ENCODE peak calls at places on chromosomes 11 and 22, in seven cellular contexts. B, A, Y, K, L, C and V are unnamed samples.

GRCh38 chr22:27443315-27443714 is 358.2 kb downstream of the MN1 start:
- DNase-seq in Y (no peak), A (no peak), C (no peak), B (no peak), K (no peak), L (no peak), V (no peak)

GRCh38 chr11:81744336-81745116 is 989.1 kb downstream of the FAM181B start:
- DNase-seq in Y (no peak), L (no peak), C (no peak), B (no peak), A (no peak), K (no peak), V (no peak)

GRCh38 chr22:22111267-22111751 is 128.7 kb upstream of the TOP3B start:
- DNase-seq in K (peak; percentile 90), L (peak; percentile 47), C (peak; percentile 98), B (no peak), A (no peak), Y (no peak), V (no peak)

GRCh38 chr22:35809816-35810215 is 92.1 kb downstream of the APOL5 start:
- DNase-seq in C (no peak), Y (no peak), L (no peak), K (no peak), A (no peak), B (no peak), V (no peak)

GRCh38 chr11:69656536-69657455 is 15.8 kb downstream of the CCND1 start:
- DNase-seq in K (no peak), B (no peak), A (no peak), L (no peak), Y (no peak), C (peak; percentile 74), V (peak; percentile 48)

GRCh38 chr11:3840870-3841425 is at the start of gene RHOG:
- DNase-seq in Y (peak; percentile 90), B (peak; percentile 91), L (peak; percentile 82), C (peak; percentile 84), A (no peak), K (peak; percentile 76), V (peak; percentile 79)

GRCh38 chr11:106306942-106307341 is 229.5 kb downstream of the AASDHPPT start:
- DNase-seq in A (no peak), L (no peak), C (no peak), K (no peak), Y (no peak), B (no peak), V (no peak)

GRCh38 chr22:35634981-35635540 is 13.2 kb upstream of the APOL6 start:
- DNase-seq in L (peak; percentile 63), Y (no peak), K (peak; percentile 26), A (no peak), C (no peak), B (no peak), V (no peak)

GRCh38 chr22:49937758-49938564 is 19.5 kb downstream of the CRELD2 start:
- DNase-seq in L (no peak), Y (peak; percentile 68), K (no peak), C (no peak), B (no peak), A (no peak), V (no peak)

GRCh38 chr11:26134481-26135355 is 197.2 kb upstream of the ANO3 start:
- DNase-seq in C (peak; percentile 32), K (peak; percentile 20), B (no peak), Y (no peak), A (no peak), L (peak; percentile 72), V (no peak)

GRCh38 chr22:46980392-46980791 is 217.9 kb downstream of the TBC1D22A start:
- DNase-seq in K (no peak), B (no peak), L (no peak), C (no peak), Y (no peak), A (no peak), V (no peak)

GRCh38 chr11:43947815-43948214 is 5.4 kb downstream of the C11orf96 start:
- DNase-seq in Y (no peak), B (no peak), A (no peak), K (no peak), L (no peak), C (no peak), V (no peak)

GRCh38 chr11:122344281-122344680 is 228.3 kb upstream of the BLID start:
- DNase-seq in K (peak; percentile 99), C (peak; percentile 65), Y (no peak), A (no peak), L (no peak), B (no peak), V (no peak)

GRCh38 chr11:92653448-92653847 is 316.0 kb upstream of the MTNR1B start:
- DNase-seq in A (no peak), B (no peak), Y (no peak), L (no peak), C (no peak), K (no peak), V (no peak)

GRCh38 chr11:114479331-114479730 is 40.1 kb downstream of the REXO2 start:
- DNase-seq in A (no peak), Y (no peak), K (peak; percentile 2), C (peak; percentile 25), L (no peak), B (no peak), V (no peak)
- H3K4me1 ChIP-seq in A (no peaks in the 10 kb centered on the region), Y (no peaks in the 10 kb centered on the region), K (no peaks in the 10 kb centered on the region), C (peaks cover 7% of the 10 kb centered on the region), L (peaks cover 23% of the 10 kb centered on the region), B (no peaks in the 10 kb centered on the region), V (no peaks in the 10 kb centered on the region)

DNA sequence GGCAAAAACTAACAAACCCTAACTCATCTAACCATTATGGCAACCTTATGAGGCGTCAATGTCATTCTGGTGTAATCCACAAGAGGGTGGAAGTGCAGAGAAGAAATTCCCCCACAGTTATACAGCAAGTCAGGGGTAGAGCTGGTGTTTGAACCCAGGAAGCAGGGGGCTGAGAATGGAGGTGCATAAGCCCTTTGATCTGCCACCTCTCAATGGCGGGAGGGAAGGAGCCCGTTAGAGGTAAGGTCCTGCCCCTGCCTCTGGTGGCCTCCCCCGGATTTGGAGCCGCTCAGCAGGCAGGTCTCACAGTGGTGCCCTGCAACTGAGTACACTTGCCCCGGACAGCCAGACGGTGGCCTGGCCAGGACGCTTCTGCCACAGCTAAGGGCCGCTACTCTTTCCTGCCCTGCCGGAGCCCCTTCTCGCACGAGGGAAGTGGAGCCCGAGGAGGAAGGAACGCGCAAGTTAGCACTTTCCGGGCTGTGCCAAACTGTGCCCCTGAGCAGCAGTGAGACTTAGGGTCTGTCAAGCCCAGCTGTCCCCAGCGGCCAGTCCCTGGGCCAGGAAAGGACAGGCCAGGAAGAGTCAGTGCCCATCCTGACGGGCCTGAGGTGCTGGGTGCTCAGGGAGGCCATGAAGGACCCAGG is 1.1 kb downstream of the FXYD2 start:
- DNase-seq in Y (peak; percentile 24), K (no peak), C (no peak), A (no peak), B (peak; percentile 46), L (peak; percentile 21), V (no peak)
- H3K4me1 ChIP-seq in Y (peaks cover 33% of the 10 kb centered on the region), K (peaks cover 4% of the 10 kb centered on the region), C (peaks cover 20% of the 10 kb centered on the region), A (peaks cover 30% of the 10 kb centered on the region), B (peaks cover 65% of the 10 kb centered on the region), L (no peaks in the 10 kb centered on the region), V (no peaks in the 10 kb centered on the region)

GRCh38 chr22:37575490-37576003 is 4.3 kb downstream of the LGALS2 start:
- DNase-seq in B (no peak), C (no peak), A (peak; percentile 40), K (no peak), L (no peak), Y (no peak), V (no peak)
- H3K4me1 ChIP-seq in B (peaks cover 10% of the 10 kb centered on the region), C (no peaks in the 10 kb centered on the region), A (peaks cover 14% of the 10 kb centered on the region), K (peaks cover 2% of the 10 kb centered on the region), L (peaks cover 12% of the 10 kb centered on the region), Y (no peaks in the 10 kb centered on the region), V (no peaks in the 10 kb centered on the region)

GRCh38 chr22:42926768-42927167 is 69.7 kb upstream of the ARFGAP3 start:
- DNase-seq in B (no peak), L (no peak), C (no peak), K (no peak), A (no peak), Y (no peak), V (no peak)
- H3K4me1 ChIP-seq in B (peaks cover 85% of the 10 kb centered on the region), L (peaks cover 12% of the 10 kb centered on the region), C (peaks cover 41% of the 10 kb centered on the region), K (peaks cover 22% of the 10 kb centered on the region), A (peaks cover 66% of the 10 kb centered on the region), Y (peaks cover 60% of the 10 kb centered on the region), V (peaks cover 86% of the 10 kb centered on the region)

GRCh38 chr11:128521697-128522062 is 65.7 kb downstream of the ETS1 start:
- DNase-seq in Y (no peak), A (no peak), L (no peak), K (peak; percentile 37), B (no peak), C (no peak), V (no peak)
- H3K4me1 ChIP-seq in Y (peaks cover 25% of the 10 kb centered on the region), A (peaks cover 33% of the 10 kb centered on the region), L (peaks cover 44% of the 10 kb centered on the region), K (peaks cover 25% of the 10 kb centered on the region), B (peaks cover 73% of the 10 kb centered on the region), C (peaks cover 61% of the 10 kb centered on the region), V (peaks cover 70% of the 10 kb centered on the region)

GRCh38 chr22:17091851-17092250 is 7.1 kb downstream of the IL17RA start:
- DNase-seq in L (no peak), C (no peak), Y (no peak), A (no peak), K (no peak), B (no peak), V (peak; percentile 10)
- H3K4me1 ChIP-seq in L (peaks cover 29% of the 10 kb centered on the region), C (no peaks in the 10 kb centered on the region), Y (no peaks in the 10 kb centered on the region), A (peaks cover 7% of the 10 kb centered on the region), K (peaks cover 3% of the 10 kb centered on the region), B (peaks cover 95% of the 10 kb centered on the region), V (peaks cover 6% of the 10 kb centered on the region)

GRCh38 chr11:35619754-35620640 is 1.7 kb downstream of the FJX1 start:
- DNase-seq in C (no peak), A (no peak), L (no peak), Y (peak; percentile 34), B (no peak), K (peak; percentile 49), V (no peak)
- H3K4me1 ChIP-seq in C (peaks cover 63% of the 10 kb centered on the region), A (peaks cover 30% of the 10 kb centered on the region), L (no peaks in the 10 kb centered on the region), Y (peaks cover 29% of the 10 kb centered on the region), B (peaks cover 35% of the 10 kb centered on the region), K (peaks cover 4% of the 10 kb centered on the region), V (peaks cover 17% of the 10 kb centered on the region)

DNA sequence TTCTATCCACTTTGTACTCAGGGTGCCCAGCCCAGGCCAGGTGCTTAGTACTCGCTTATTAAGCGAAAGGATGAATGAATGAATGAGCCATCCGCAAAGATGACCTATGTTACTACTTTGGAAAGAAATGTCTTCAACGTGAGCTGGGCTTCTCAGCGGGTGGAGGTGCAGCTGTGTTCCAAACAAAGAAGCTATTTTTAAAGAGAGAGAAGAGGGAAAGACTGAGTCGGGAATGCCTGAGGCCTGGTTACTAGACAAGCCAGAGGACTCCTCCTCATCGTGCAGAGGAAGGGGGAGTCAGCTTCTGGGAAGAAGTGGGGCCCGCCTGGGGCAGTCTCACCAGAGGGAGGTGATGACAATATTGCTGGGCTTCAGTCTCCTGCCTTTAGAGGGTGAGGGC is 30.4 kb upstream of the CD5 start:
- DNase-seq in Y (no peak), C (peak; percentile 34), A (no peak), K (no peak), B (no peak), L (no peak), V (peak; percentile 46)
- H3K4me1 ChIP-seq in Y (no peaks in the 10 kb centered on the region), C (no peaks in the 10 kb centered on the region), A (no peaks in the 10 kb centered on the region), K (no peaks in the 10 kb centered on the region), B (peaks cover 15% of the 10 kb centered on the region), L (peaks cover 30% of the 10 kb centered on the region), V (peaks cover 3% of the 10 kb centered on the region)